ENCODE peak calls at places on chromosomes 13 and 19, in eight cellular contexts. Q is A549, V is psoas muscle, M is fibroblast of pulmonary artery, A is AG10803, E is AG04450, C is AG04449, Z is thoracic aorta. H is an unnamed sample.

GRCh38 chr13:35957174-35957867 is 173.9 kb downstream of the DCLK1 start:
- DNase-seq in Q (no peak), V (no peak), M (peak), A (peak), E (no peak), C (no peak), Z (no peak), H (no peak)

GRCh38 chr13:23960566-23961156 is 63.4 kb upstream of the C1QTNF9B start:
- DNase-seq in Q (no peak), V (no peak), M (peak), A (peak), E (no peak), C (no peak), Z (no peak), H (no peak)

GRCh38 chr13:44416297-44416696 is 42.7 kb downstream of the SERP2 start:
- DNase-seq in Q (no peak), V (no peak), M (no peak), A (no peak), E (no peak), C (no peak), Z (no peak), H (no peak)

GRCh38 chr19:42577016-42577415 is 17.7 kb downstream of the CEACAM8 start:
- DNase-seq in Q (no peak), V (no peak), M (no peak), A (no peak), E (no peak), C (no peak), Z (no peak), H (no peak)

GRCh38 chr19:37932985-37933953 is 26.3 kb downstream of the SIPA1L3 start:
- DNase-seq in Q (peak), V (peak), M (peak), A (peak), E (peak), C (no peak), Z (no peak), H (no peak)

GRCh38 chr13:99909836-99910619 is 61.5 kb downstream of the ZIC5 start:
- DNase-seq in Q (no peak), V (no peak), M (no peak), A (no peak), E (no peak), C (no peak), Z (no peak), H (no peak)

GRCh38 chr19:15113245-15114152 is 6.3 kb downstream of the SYDE1 start:
- DNase-seq in Q (no peak), V (peak), M (no peak), A (no peak), E (no peak), C (no peak), Z (no peak), H (no peak)

GRCh38 chr13:80603351-80603750 is 262.4 kb upstream of the SPRY2 start:
- DNase-seq in Q (no peak), V (no peak), M (peak), A (no peak), E (no peak), C (no peak), Z (no peak), H (no peak)

GRCh38 chr19:5803752-5804515 is 933 bp upstream of the NRTN start:
- DNase-seq in Q (peak), V (peak), M (peak), A (peak), E (peak), C (peak), Z (no peak), H (peak)

GRCh38 chr19:934197-934840 is 8.5 kb downstream of the ARID3A start:
- DNase-seq in Q (no peak), V (no peak), M (no peak), A (no peak), E (no peak), C (no peak), Z (no peak), H (no peak)

GRCh38 chr19:6059996-6060599 is 50.2 kb downstream of the RFX2 start:
- DNase-seq in Q (no peak), V (no peak), M (no peak), A (no peak), E (no peak), C (no peak), Z (no peak), H (peak)

GRCh38 chr13:109126973-109127615 is 497.7 kb downstream of the MYO16 start:
- DNase-seq in Q (no peak), V (no peak), M (no peak), A (no peak), E (no peak), C (no peak), Z (no peak), H (no peak)

GRCh38 chr19:4201798-4202197 is 19.3 kb downstream of the ANKRD24 start:
- DNase-seq in Q (no peak), V (no peak), M (no peak), A (no peak), E (no peak), C (no peak), Z (no peak), H (no peak)

GRCh38 chr19:43380771-43381386 is 27.4 kb downstream of the CD177 start:
- DNase-seq in Q (no peak), V (no peak), M (no peak), A (no peak), E (no peak), C (no peak), Z (no peak), H (no peak)

GRCh38 chr19:47350599-47350998 is 1.5 kb downstream of the DHX34 start:
- DNase-seq in Q (no peak), V (no peak), M (no peak), A (no peak), E (no peak), C (no peak), Z (no peak), H (no peak)

GRCh38 chr13:85040176-85040660 is 759.0 kb downstream of the SLITRK6 start:
- DNase-seq in Q (no peak), V (no peak), M (no peak), A (no peak), E (no peak), C (no peak), Z (no peak), H (no peak)

GRCh38 chr19:11054628-11055027 is 34.6 kb upstream of the LDLR start:
- DNase-seq in Q (no peak), V (no peak), M (no peak), A (no peak), E (no peak), C (no peak), Z (no peak), H (no peak)

GRCh38 chr13:19586904-19587634 is 25.7 kb upstream of the TPTE2 start:
- DNase-seq in Q (no peak), V (peak), M (no peak), A (peak), E (no peak), C (no peak), Z (no peak), H (peak)

GRCh38 chr13:94712812-94713555 is 639 bp upstream of the SOX21 start:
- DNase-seq in Q (no peak), V (no peak), M (peak), A (peak), E (no peak), C (peak), Z (no peak), H (no peak)

GRCh38 chr13:42996584-42996983 is 4.5 kb upstream of the EPSTI1 start:
- DNase-seq in Q (peak), V (no peak), M (peak), A (peak), E (peak), C (peak), Z (no peak), H (no peak)

GRCh38 chr13:32001392-32001768 is 30.2 kb upstream of the FRY start:
- DNase-seq in Q (peak), V (no peak), M (peak), A (peak), E (no peak), C (no peak), Z (no peak), H (no peak)

GRCh38 chr13:42486711-42487198 is 87.2 kb upstream of the TNFSF11 start:
- DNase-seq in Q (peak), V (no peak), M (peak), A (peak), E (no peak), C (peak), Z (no peak), H (no peak)

GRCh38 chr13:53242015-53242414 is 213.4 kb downstream of the OLFM4 start:
- DNase-seq in Q (no peak), V (no peak), M (no peak), A (no peak), E (no peak), C (no peak), Z (no peak), H (no peak)

GRCh38 chr19:54969647-54970046 is 3.5 kb downstream of the NLRP2 start:
- DNase-seq in Q (no peak), V (no peak), M (no peak), A (no peak), E (no peak), C (no peak), Z (no peak), H (no peak)

GRCh38 chr13:51397262-51397933 is 55.4 kb downstream of the INTS6 start:
- DNase-seq in Q (no peak), V (peak), M (peak), A (peak), E (peak), C (peak), Z (peak), H (no peak)

GRCh38 chr13:58397596-58398387 is 766.2 kb downstream of the PCDH17 start:
- DNase-seq in Q (no peak), V (no peak), M (no peak), A (no peak), E (no peak), C (no peak), Z (no peak), H (no peak)

GRCh38 chr19:33679696-33680095 is 57.9 kb downstream of the CHST8 start:
- DNase-seq in Q (no peak), V (no peak), M (no peak), A (no peak), E (no peak), C (no peak), Z (no peak), H (no peak)

GRCh38 chr13:100520936-100521765 is 67.4 kb downstream of the GGACT start:
- DNase-seq in Q (no peak), V (no peak), M (no peak), A (no peak), E (no peak), C (no peak), Z (no peak), H (no peak)

GRCh38 chr13:70668293-70668692 is 560.0 kb upstream of the KLHL1 start:
- DNase-seq in Q (no peak), V (no peak), M (no peak), A (no peak), E (no peak), C (no peak), Z (no peak), H (no peak)

GRCh38 chr19:12270854-12271253 is 23.8 kb downstream of the ZNF44 start:
- DNase-seq in Q (no peak), V (no peak), M (no peak), A (no peak), E (no peak), C (no peak), Z (no peak), H (no peak)

GRCh38 chr13:78608705-78609463 is 5.5 kb upstream of the POU4F1 start:
- DNase-seq in Q (no peak), V (no peak), M (no peak), A (no peak), E (no peak), C (no peak), Z (no peak), H (no peak)

DNA sequence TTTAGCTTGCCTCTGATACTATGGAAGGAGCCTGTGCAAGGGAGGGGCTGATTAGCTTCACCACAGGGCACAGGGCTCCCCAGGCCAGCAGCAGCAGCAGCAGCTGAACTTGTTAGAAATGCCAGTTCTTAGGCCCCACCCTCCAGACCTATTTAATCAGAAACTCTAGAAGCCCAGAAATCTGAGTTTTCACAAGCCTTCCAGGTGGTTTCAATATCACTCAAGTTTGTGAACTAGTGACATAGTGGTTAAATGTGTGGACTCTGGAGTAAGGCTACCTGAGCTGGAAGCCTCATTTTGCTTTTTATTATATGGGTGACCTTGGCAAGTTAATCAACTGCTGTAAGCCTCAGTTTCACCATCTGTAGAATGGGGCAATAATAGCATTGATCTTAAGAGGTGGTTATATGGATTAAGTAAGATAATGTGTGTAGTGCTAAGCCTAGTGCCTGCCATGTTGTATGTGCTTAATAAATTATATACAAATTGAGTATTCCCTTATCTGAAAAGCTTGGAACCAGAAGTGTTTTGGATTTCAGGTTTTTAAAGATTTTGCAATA is 65.4 kb upstream of the SIAH3 start:
- DNase-seq in Q (no peak), V (no peak), M (no peak), A (no peak), E (no peak), C (no peak), Z (no peak), H (no peak)
- TF ChIP-seq CTCF in Q (no peak), V (no peak), M (no peak), A (no peak), E (no peak), C (no peak), Z (no peak), H (no peak)

GRCh38 chr13:30154931-30155330 is 152.4 kb downstream of the KATNAL1 start:
- DNase-seq in Q (no peak), V (no peak), M (no peak), A (no peak), E (no peak), C (no peak), Z (no peak), H (no peak)

GRCh38 chr13:30153871-30154426 is 153.4 kb downstream of the KATNAL1 start:
- DNase-seq in Q (no peak), V (no peak), M (peak), A (no peak), E (no peak), C (no peak), Z (no peak), H (no peak)

GRCh38 chr13:30156826-30157615 is 150.3 kb downstream of the KATNAL1 start:
- DNase-seq in Q (no peak), V (no peak), M (no peak), A (no peak), E (no peak), C (no peak), Z (no peak), H (no peak)

GRCh38 chr13:30156270-30156669 is 151.1 kb downstream of the KATNAL1 start:
- DNase-seq in Q (no peak), V (no peak), M (no peak), A (no peak), E (no peak), C (no peak), Z (no peak), H (no peak)

GRCh38 chr13:30154531-30154930 is 152.8 kb downstream of the KATNAL1 start:
- DNase-seq in Q (no peak), V (no peak), M (no peak), A (no peak), E (no peak), C (no peak), Z (no peak), H (no peak)
- TF ChIP-seq CTCF in Q (no peak), V (no peak), M (no peak), A (no peak), E (no peak), C (no peak), Z (no peak), H (no peak)

GRCh38 chr19:35153701-35154534 is 617 bp upstream of the FXYD5 start:
- DNase-seq in Q (peak), V (peak), M (peak), A (peak), E (no peak), C (no peak), Z (no peak), H (peak)
- TF ChIP-seq CTCF in Q (peak), V (peak), M (peak), A (peak), E (peak), C (peak), Z (peak), H (peak)

DNA sequence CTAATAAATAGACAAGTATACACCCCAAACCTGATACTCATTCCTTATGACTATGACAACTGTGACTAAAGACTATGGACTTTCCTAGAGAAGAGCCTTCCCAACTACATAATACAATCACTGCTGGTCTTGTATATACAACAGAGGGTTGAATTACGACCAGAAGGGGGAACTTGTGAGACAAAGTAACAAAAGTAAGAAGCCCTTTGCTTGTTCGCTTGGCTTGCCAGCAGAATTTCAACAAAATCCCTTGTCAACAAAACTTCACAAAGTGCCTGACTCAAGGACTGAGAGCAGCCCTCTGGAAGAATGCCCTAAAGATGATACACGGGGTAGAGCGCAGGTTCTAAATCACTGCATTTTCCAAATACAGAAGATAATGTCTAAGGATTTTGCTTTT is 99.4 kb downstream of the WASF3 start:
- DNase-seq in Q (no peak), V (no peak), M (peak), A (peak), E (peak), C (peak), Z (no peak), H (no peak)
- TF ChIP-seq CTCF in Q (no peak), V (no peak), M (peak), A (peak), E (peak), C (no peak), Z (no peak), H (no peak)

DNA sequence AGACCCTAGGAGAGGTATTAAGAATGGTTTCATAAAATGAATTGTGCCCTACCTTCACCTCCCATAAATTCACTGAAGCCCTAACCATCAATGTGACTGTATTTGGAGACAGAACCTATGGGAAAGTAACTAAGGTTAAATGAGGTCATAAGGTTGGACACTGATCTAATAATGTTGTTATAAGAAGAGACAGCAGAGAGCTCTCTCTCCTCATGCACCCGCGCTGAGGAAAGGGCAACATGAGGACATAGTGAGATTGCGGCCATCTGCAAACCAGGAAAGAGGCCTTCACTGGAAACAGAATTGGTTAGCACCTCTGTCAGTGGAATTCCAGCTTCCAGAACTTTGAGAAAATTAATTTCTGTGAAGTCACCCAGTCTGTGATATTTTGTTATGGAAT is 1396.1 kb upstream of the MIR17HG start:
- DNase-seq in Q (no peak), V (no peak), M (no peak), A (no peak), E (no peak), C (no peak), Z (no peak), H (no peak)
- TF ChIP-seq CTCF in Q (no peak), V (no peak), M (no peak), A (no peak), E (no peak), C (no peak), Z (no peak), H (no peak)

DNA sequence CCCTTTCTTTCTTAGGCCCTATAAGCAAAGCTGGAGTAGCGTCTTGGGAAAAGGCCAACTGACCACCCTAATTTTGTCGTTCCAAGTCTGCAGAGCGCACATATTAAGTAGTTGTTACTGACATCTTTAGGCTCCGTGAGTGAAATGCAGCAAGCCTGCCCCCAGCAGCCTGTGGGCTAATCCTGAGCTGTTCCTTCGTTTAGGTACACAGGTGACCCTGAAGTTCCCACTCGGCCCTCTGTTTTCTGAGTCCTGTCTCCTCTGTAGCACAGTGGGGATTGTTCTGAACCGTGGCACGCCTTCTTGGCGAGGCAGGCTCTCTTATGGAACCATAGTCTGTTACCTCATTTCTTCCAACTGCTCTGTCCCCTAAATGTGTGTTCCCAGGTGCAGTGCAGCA is 170.4 kb downstream of the STK24 start:
- DNase-seq in Q (no peak), V (no peak), M (no peak), A (no peak), E (no peak), C (no peak), Z (no peak), H (no peak)
- TF ChIP-seq CTCF in Q (no peak), V (no peak), M (no peak), A (no peak), E (no peak), C (no peak), Z (no peak), H (no peak)

DNA sequence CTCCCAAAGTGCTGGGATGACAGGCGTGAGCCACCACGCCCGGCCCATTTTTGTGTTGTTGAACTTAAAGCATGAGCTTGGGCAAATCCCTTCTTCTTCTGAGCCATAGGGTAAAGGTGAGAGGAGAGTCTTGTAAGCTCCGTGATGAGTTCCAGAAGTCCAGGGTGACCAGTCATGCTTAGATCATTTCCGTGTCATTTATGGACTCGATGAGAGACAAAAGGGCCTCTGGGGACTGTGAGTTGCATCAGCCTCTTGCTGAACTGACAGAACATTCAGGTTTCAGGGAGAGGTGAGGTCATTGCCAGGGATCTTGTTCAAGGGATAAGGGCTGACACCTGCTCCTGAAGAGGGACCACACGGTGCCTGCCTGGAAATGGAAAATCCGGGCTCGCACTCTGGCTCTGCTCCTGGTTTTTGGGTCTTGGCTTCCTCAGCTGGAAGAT is 53.6 kb downstream of the GADD45B start:
- DNase-seq in Q (peak), V (peak), M (peak), A (peak), E (no peak), C (peak), Z (no peak), H (no peak)
- TF ChIP-seq CTCF in Q (no peak), V (no peak), M (no peak), A (no peak), E (no peak), C (no peak), Z (no peak), H (no peak)

DNA sequence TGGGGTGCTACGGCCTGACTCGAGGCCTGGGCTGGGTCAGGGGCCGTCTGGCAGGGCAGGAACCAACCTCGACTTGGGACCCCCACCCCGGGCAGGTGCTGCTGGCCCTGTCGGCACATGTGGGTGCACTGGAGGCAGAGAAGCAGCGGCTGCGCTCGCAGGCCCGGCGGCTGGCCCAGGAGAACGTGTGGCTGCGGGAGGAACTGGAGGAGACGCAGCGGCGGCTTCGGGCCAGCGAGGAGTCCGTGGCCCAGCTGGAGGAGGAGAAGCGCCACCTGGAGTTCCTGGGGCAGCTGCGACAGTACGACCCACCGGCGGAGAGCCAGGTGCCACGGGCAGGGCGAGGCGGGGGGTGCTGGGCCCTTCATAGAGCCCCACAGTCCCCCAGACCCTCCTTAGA is 5.9 kb downstream of the KLC3 start:
- DNase-seq in Q (no peak), V (no peak), M (no peak), A (no peak), E (no peak), C (no peak), Z (no peak), H (no peak)
- TF ChIP-seq CTCF in Q (no peak), V (no peak), M (no peak), A (no peak), E (no peak), C (no peak), Z (no peak), H (no peak)

GRCh38 chr13:21813110-21813509 is 142.2 kb downstream of the FGF9 start:
- DNase-seq in Q (no peak), V (no peak), M (no peak), A (no peak), E (no peak), C (no peak), Z (no peak), H (no peak)
- TF ChIP-seq CTCF in Q (no peak), V (no peak), M (no peak), A (no peak), E (no peak), C (no peak), Z (no peak), H (no peak)

H was measured in natural killer cell.